ENCODE peak calls at places on chromosomes 13 and 19, in seven cellular contexts. I is stimulated activated CD8-positive, alpha-beta memory T cell treated with anti-CD3 and anti-CD28 coated beads, Interleukin-2, amount 100 ng/mL, for 1 hour; K is ELR; V is HFFc6; A is Calu3; L is aorta; B is HTR-8/SVneo. W is an unnamed sample.
A peak's percentile ranks its signal among the peaks of the same experiment; 100 is the strongest.

GRCh38 chr13:71285700-71286099 is 581.3 kb downstream of the DACH1 start:
- DNase-seq in I (no peak), K (no peak), V (no peak), A (peak; percentile 1), L (no peak), B (no peak), W (no peak)

GRCh38 chr19:18995804-18996241 is 37.5 kb downstream of the SUGP2 start:
- DNase-seq in I (no peak), K (peak; percentile 92), V (peak; percentile 88), A (peak; percentile 46), L (peak; percentile 81), B (peak; percentile 87), W (peak; percentile 57)

GRCh38 chr19:46299004-46299509 is 2.2 kb downstream of the HIF3A start:
- DNase-seq in I (no peak), K (peak; percentile 60), V (peak; percentile 49), A (peak; percentile 99), L (peak; percentile 98), B (peak; percentile 90), W (peak; percentile 54)

GRCh38 chr13:48320906-48321510 is 17.5 kb downstream of the RB1 start:
- DNase-seq in I (no peak), K (no peak), V (no peak), A (no peak), L (no peak), B (no peak), W (no peak)

GRCh38 chr13:45500492-45501174 is 35.9 kb downstream of the COG3 start:
- DNase-seq in I (no peak), K (peak; percentile 96), V (peak; percentile 87), A (peak; percentile 19), L (no peak), B (peak; percentile 27), W (peak; percentile 50)

GRCh38 chr13:80529734-80530133 is 188.8 kb upstream of the SPRY2 start:
- DNase-seq in I (no peak), K (peak; percentile 39), V (no peak), A (no peak), L (no peak), B (no peak), W (no peak)

GRCh38 chr19:55410168-55410567 is 2.6 kb upstream of the UBE2S start:
- DNase-seq in I (no peak), K (no peak), V (no peak), A (no peak), L (no peak), B (no peak), W (no peak)

GRCh38 chr19:1214862-1215731 is 9.5 kb downstream of the STK11 start:
- DNase-seq in I (no peak), K (peak; percentile 79), V (peak; percentile 61), A (no peak), L (peak; percentile 92), B (no peak), W (no peak)

GRCh38 chr19:11236324-11237301 is 2.8 kb upstream of the ANGPTL8 start:
- DNase-seq in I (no peak), K (no peak), V (no peak), A (no peak), L (no peak), B (no peak), W (peak; percentile 87)

GRCh38 chr19:18278521-18279265 is 2.7 kb downstream of the JUND start:
- DNase-seq in I (no peak), K (no peak), V (peak; percentile 40), A (peak; percentile 15), L (no peak), B (no peak), W (no peak)

W was measured in HepG2.